ENCODE peak calls at places on chromosome 1, in four cellular contexts. K, B, C and E are unnamed samples.

GRCh38 chr1:109716570-109717090 is 4.6 kb downstream of the GSTM5 start:
- DNase-seq in K (no peak), B (no peak), C (no peak), E (no peak)

GRCh38 chr1:207808911-207809555 is 57.2 kb downstream of the CD46 start:
- DNase-seq in K (no peak), B (no peak), C (no peak), E (no peak)

GRCh38 chr1:157249739-157250138 is 111.5 kb upstream of the ETV3 start:
- DNase-seq in K (no peak), B (no peak), C (no peak), E (no peak)

GRCh38 chr1:96865731-96866684 is 144.4 kb downstream of the PTBP2 start:
- DNase-seq in K (no peak), B (no peak), C (no peak), E (peak; percentile 97)

GRCh38 chr1:2253797-2254480 is 25.8 kb downstream of the SKI start:
- DNase-seq in K (no peak), B (no peak), C (no peak), E (no peak)

GRCh38 chr1:67942269-67942668 is 108.2 kb downstream of the DIRAS3 start:
- DNase-seq in K (no peak), B (no peak), C (no peak), E (peak; percentile 38)

GRCh38 chr1:233614743-233615521 is 1.0 kb downstream of the KCNK1 start:
- DNase-seq in K (no peak), B (no peak), C (peak; percentile 37), E (no peak)

GRCh38 chr1:28087614-28088167 is 719 bp downstream of the EYA3 start:
- DNase-seq in K (no peak), B (no peak), C (no peak), E (peak; percentile 52)

GRCh38 chr1:23177438-23178380 is 9.1 kb upstream of the LUZP1 start:
- DNase-seq in K (no peak), B (peak; percentile 88), C (peak; percentile 64), E (peak; percentile 88)

GRCh38 chr1:94039514-94039870 is 81.5 kb downstream of the ABCA4 start:
- DNase-seq in K (peak; percentile 43), B (peak; percentile 68), C (peak; percentile 74), E (peak; percentile 85)

GRCh38 chr1:17503146-17503545 is 36.4 kb upstream of the ARHGEF10L start:
- DNase-seq in K (no peak), B (no peak), C (no peak), E (no peak)

GRCh38 chr1:151210830-151211229 is 12.5 kb downstream of the PIP5K1A start:
- DNase-seq in K (no peak), B (no peak), C (no peak), E (peak; percentile 27)

GRCh38 chr1:165893507-165893906 is 66.1 kb downstream of the UCK2 start:
- DNase-seq in K (no peak), B (no peak), C (no peak), E (no peak)
- H3K4me1 ChIP-seq in K (peaks cover 15% of the 10 kb centered on the region), B (peaks cover 59% of the 10 kb centered on the region), C (peaks cover 62% of the 10 kb centered on the region), E (peaks cover 46% of the 10 kb centered on the region)

DNA sequence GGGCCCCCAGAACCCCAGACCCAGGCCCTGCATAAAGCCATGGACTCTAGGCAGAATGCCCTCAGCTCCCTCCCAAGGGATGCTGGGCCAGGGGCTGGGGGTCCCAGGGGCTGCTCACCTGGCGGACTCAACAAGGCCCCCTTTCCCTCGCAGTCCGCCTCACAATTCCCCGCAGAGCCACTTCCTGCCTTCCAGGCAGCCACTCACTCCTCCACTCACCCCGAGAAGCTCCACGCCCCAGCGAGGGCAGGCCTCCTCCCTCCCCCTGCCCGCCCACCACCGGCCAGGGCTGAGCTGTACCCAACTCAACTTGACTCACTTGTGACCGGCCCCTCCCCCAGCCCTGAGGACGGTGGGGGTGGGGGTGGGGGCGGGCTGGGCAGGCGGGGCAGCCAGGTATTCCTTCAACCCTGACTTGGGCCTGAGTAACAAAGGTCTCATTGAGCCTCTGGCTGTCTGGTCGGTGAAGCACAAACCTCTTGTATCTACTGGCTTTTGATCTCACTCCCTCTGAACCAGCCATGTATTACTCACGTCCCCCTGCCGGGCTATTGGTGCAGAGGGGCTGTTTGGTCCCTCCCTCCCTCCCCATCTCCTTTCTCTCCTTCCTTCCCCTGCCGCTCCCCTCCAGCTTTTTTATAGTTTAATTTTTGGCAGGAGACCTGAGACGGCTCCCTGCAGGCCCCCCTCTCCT is 5.9 kb downstream of the BLACAT1 start:
- DNase-seq in K (peak; percentile 69), B (no peak), C (peak; percentile 48), E (no peak)
- H3K4me1 ChIP-seq in K (peaks cover 12% of the 10 kb centered on the region), B (peaks cover 34% of the 10 kb centered on the region), C (peaks cover 31% of the 10 kb centered on the region), E (no peaks in the 10 kb centered on the region)

DNA sequence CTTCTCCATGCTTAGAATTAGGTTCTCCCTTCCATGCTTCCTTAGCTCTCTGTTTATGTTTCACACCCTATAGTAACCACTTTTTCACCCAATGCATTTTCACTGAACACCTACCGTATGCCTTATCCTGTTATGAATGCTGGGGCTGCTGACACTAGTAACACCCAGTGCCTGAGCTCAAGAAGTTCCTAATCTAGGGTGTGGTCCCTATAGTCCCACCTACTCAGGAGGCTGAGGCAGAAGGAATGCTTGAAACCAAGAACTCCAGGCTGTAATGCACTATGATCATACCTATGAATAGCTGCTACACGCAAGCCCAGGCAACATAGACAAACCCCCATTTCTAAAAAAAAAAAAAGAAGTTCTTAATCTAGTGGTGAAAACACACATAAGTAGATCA is 5.5 kb downstream of the EPHA10 start:
- DNase-seq in K (no peak), B (no peak), C (no peak), E (no peak)
- H3K4me1 ChIP-seq in K (no peaks in the 10 kb centered on the region), B (no peaks in the 10 kb centered on the region), C (no peaks in the 10 kb centered on the region), E (no peaks in the 10 kb centered on the region)

GRCh38 chr1:212287261-212287895 is 2.2 kb downstream of the PPP2R5A start:
- DNase-seq in K (no peak), B (no peak), C (no peak), E (peak; percentile 19)

GRCh38 chr1:212290608-212291007 is 5.4 kb downstream of the PPP2R5A start:
- DNase-seq in K (no peak), B (no peak), C (no peak), E (no peak)

GRCh38 chr1:212288614-212289013 is 3.4 kb downstream of the PPP2R5A start:
- DNase-seq in K (no peak), B (no peak), C (no peak), E (peak; percentile 59)

GRCh38 chr1:212291505-212292134 is 6.4 kb downstream of the PPP2R5A start:
- DNase-seq in K (peak; percentile 66), B (no peak), C (no peak), E (peak; percentile 47)

DNA sequence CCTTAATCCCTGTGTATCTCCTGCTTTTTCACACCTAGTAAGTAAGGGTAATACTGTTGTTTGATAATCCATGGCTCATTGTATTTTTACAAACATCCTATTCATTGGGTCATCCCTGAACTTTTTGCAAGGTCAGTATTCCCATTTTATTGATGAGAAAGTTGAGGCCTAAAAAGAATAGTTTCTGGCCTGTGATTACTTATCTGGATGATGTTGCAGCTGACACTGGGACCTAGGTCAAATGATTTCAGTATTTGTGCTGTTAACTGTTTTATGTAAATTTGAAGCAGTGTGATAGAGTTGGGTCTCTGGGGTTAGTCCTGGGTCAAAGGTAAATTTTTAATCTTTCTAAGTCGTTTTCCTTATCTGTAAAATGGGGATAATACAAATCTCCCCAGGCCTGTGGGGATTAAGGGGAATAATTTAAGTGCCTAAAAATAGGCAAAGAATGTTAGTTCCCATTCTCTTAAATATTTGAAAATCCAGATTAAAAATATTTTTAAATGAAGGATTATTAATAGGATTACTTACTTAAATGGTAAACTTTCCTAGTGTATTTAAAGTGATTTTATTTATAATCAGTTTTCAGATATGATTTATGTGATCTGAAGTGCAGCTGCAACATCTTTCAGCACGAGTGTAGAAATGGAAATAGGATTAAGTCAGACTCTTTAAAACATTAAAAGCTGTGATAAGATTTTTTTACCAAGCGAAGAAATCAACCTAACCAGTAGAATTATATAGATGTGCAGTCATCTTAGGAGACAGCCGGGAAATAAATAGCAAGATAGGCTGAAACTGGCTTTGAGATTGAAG is 4.3 kb downstream of the PPP2R5A start:
- DNase-seq in K (no peak), B (no peak), C (no peak), E (no peak)
- H3K4me1 ChIP-seq in K (peaks cover 45% of the 10 kb centered on the region), B (peaks cover 93% of the 10 kb centered on the region), C (peaks cover 77% of the 10 kb centered on the region), E (peaks cover 58% of the 10 kb centered on the region)

DNA sequence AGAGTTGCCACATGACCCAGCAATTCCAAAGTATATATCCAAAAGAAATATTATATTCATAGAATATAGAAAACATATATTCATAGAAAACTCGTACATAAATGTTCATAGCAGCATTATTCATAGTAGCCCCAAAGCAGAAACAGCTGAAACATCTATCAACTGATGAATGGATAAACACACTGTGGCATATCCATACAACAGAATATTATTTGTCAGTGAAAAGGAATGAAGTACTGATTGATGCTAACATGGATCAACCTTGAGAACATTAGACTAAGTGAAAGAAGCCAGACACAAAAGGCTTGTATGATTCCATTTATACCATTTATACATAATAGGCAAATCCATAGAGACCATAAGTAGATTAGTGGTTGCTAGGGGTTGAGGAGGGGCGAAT is 21.7 kb upstream of the MACF1 start:
- DNase-seq in K (no peak), B (no peak), C (no peak), E (no peak)
- H3K4me1 ChIP-seq in K (peaks cover 80% of the 10 kb centered on the region), B (peaks cover 47% of the 10 kb centered on the region), C (peaks cover 62% of the 10 kb centered on the region), E (peaks cover 21% of the 10 kb centered on the region)

GRCh38 chr1:63782982-63783381 is 9.2 kb downstream of the ROR1 start:
- DNase-seq in K (no peak), B (no peak), C (no peak), E (no peak)

GRCh38 chr1:63780541-63780940 is 6.7 kb downstream of the ROR1 start:
- DNase-seq in K (no peak), B (no peak), C (no peak), E (no peak)

GRCh38 chr1:63784489-63785390 is 10.9 kb downstream of the ROR1 start:
- DNase-seq in K (no peak), B (no peak), C (no peak), E (no peak)

GRCh38 chr1:63787875-63788274 is 14.1 kb downstream of the ROR1 start:
- DNase-seq in K (no peak), B (no peak), C (peak; percentile 72), E (no peak)

DNA sequence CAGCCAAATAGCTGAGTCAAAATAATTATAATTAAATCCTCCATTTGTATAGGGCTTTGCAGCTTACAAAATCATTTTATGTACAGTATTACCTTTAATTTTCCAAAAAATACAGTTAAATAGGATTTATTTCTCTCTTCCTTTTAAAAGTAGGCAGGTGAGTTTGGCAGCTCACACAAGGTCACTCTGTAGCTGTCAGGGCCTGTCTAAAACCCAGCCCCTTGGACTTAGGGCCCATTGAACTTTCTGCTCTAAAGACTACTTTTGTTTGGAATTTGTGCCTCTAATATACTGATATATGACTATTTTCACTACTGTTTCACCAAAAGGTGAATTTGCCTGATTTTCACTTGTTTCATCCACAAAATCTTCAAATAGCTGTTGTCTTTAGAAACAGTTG is 10.3 kb downstream of the ROR1 start:
- DNase-seq in K (no peak), B (no peak), C (no peak), E (no peak)
- H3K4me1 ChIP-seq in K (peaks cover 23% of the 10 kb centered on the region), B (peaks cover 59% of the 10 kb centered on the region), C (peaks cover 41% of the 10 kb centered on the region), E (peaks cover 14% of the 10 kb centered on the region)

DNA sequence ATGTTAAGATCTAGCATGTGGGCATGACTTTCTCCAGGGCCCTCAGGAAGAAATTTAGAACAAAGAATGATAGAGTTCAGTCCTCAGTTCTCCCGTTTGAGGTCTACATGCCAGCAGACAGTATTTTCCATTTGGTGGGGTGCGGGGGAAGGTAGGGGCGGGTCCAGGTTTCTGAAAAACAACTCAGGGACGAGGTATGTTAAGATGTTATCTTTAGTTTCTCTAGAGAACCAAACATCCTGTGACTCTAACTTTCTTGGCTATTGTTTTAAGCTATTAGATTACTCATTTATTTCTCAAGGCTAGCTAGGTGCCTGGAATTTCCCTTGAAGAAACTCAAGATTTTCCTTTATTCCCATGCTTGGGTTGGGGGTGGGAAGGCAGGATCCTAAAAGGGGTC is 42.3 kb upstream of the SYT14 start:
- DNase-seq in K (no peak), B (no peak), C (no peak), E (peak; percentile 46)
- H3K4me1 ChIP-seq in K (peaks cover 4% of the 10 kb centered on the region), B (no peaks in the 10 kb centered on the region), C (no peaks in the 10 kb centered on the region), E (peaks cover 10% of the 10 kb centered on the region)